ENCODE peak calls at places on chromosomes 3 and 15, in five cellular contexts. F is glutamatergic neuron, E is GDM1, Y is Ammon's horn, K is Calu3. X is an unnamed sample.

GRCh38 chr3:183394150-183394549 is 34.3 kb downstream of the MCF2L2 start:
- DNase-seq in F (no peak), K (no peak), E (no peak), Y (no peak), X (peak)

GRCh38 chr15:74781673-74782595 is at the start of gene CSK:
- DNase-seq in Y (peak), E (peak), K (peak), F (peak), X (peak)

GRCh38 chr3:193943200-193943599 is 192.7 kb upstream of the HES1 start:
- DNase-seq in Y (no peak), F (no peak), E (no peak), K (no peak), X (peak)

GRCh38 chr3:16112910-16113504 is 61.5 kb upstream of the GALNT15 start:
- DNase-seq in K (no peak), E (no peak), Y (no peak), F (no peak), X (no peak)

GRCh38 chr3:72661115-72661457 is 187.2 kb downstream of the SHQ1 start:
- DNase-seq in F (no peak), Y (peak), K (peak), E (no peak), X (peak)

GRCh38 chr3:119662604-119663377 is 2.4 kb upstream of the POPDC2 start:
- DNase-seq in Y (no peak), K (no peak), F (no peak), E (no peak), X (peak)

GRCh38 chr15:70608156-70608555 is 155.2 kb downstream of the UACA start:
- DNase-seq in E (no peak), Y (no peak), K (no peak), F (no peak), X (no peak)

GRCh38 chr3:165225604-165226003 is 29.4 kb upstream of the SLITRK3 start:
- DNase-seq in F (no peak), K (peak), E (no peak), Y (no peak), X (no peak)

GRCh38 chr15:55526559-55527036 is 18.6 kb upstream of the DNAAF4 start:
- DNase-seq in E (peak), F (no peak), K (peak), Y (peak), X (peak)

GRCh38 chr3:185207931-185208746 is 45.7 kb downstream of the EHHADH start:
- DNase-seq in Y (no peak), K (no peak), E (no peak), F (no peak), X (no peak)

GRCh38 chr15:29093065-29093435 is 176.6 kb downstream of the NSMCE3 start:
- DNase-seq in K (no peak), E (no peak), Y (no peak), F (no peak), X (no peak)